ENCODE peak calls at places on chromosomes 4 and X, in nine cellular contexts. I is GM23338, F is fibroblast of pulmonary artery, G is NB4, E is fibroblast of the aortic adventitia, T is hepatocyte, X is WTC11, O is mammary epithelial cell, V is left lung. B is an unnamed sample.

GRCh38 chrX:116657071-116657470 is 194.3 kb upstream of the CT83 start:
- DNase-seq in X (no peak), T (no peak), I (no peak), G (no peak), E (no peak), V (no peak), O (no peak), F (no peak), B (no peak)

GRCh38 chrX:45006002-45006800 is 133.2 kb downstream of the KDM6A start:
- DNase-seq in T (no peak), E (peak), O (peak), V (no peak), G (no peak), F (peak), X (no peak), I (peak), B (peak)

GRCh38 chr4:19993222-19993621 is 258.5 kb upstream of the SLIT2 start:
- DNase-seq in V (no peak), X (no peak), O (no peak), I (no peak), F (peak), E (peak), G (peak), T (no peak), B (no peak)

GRCh38 chrX:1646009-1646408 is 31.1 kb downstream of the ASMT start:
- DNase-seq in X (no peak), G (no peak), V (no peak), O (no peak), I (no peak), F (no peak), E (no peak), T (no peak), B (no peak)

GRCh38 chr4:101806914-101807313 is 16.4 kb downstream of the BANK1 start:
- DNase-seq in X (no peak), V (no peak), T (no peak), O (no peak), G (peak), E (peak), F (peak), I (no peak), B (peak)

GRCh38 chr4:54703182-54703581 is 45.4 kb downstream of the KIT start:
- DNase-seq in V (no peak), F (no peak), E (no peak), X (no peak), G (no peak), O (no peak), T (no peak), I (no peak), B (no peak)

GRCh38 chr4:157389751-157390150 is 169.2 kb downstream of the GRIA2 start:
- DNase-seq in I (no peak), E (no peak), G (no peak), F (no peak), O (no peak), X (no peak), V (no peak), T (no peak), B (no peak)

GRCh38 chr4:8728536-8729407 is 136.2 kb downstream of the CPZ start:
- DNase-seq in O (no peak), I (no peak), V (peak), E (no peak), G (no peak), X (no peak), T (no peak), F (no peak), B (no peak)

GRCh38 chr4:6071959-6072720 is 53.9 kb upstream of the C4orf50 start:
- DNase-seq in V (no peak), E (no peak), I (no peak), T (peak), G (no peak), O (no peak), F (no peak), X (no peak), B (no peak)

GRCh38 chr4:27276322-27277073 is 415.9 kb downstream of the STIM2 start:
- DNase-seq in O (no peak), I (no peak), V (no peak), E (no peak), X (no peak), F (no peak), T (peak), G (no peak), B (no peak)

DNA sequence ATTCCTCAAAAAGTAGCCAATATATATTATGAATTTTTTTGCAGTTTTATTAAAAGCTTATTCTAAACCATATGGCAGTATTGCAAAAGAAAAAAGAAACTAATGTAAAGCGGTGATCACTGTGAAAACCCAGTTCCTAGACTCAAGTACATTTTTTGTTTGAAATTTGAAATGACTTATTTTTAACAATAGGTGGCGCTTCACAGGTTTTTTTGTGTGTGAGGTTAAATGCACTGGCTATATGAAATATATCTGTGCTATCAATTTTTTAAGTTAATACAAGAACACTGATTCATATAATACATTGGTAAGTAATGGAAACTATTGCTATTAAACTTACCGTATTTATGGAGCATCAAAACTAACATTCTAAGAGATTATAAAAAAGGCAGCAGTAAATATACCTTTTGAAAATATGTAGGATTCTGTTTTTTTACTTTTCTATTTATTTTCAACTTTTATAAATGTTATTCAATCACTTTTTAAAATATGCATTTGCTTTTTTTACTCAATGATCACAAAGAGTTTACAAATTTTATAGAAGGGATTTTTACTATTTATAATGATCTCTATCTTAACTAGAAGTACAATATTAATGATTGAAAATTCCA is 5.6 kb upstream of the SPRY1 start:
- DNase-seq in F (peak), O (no peak), I (peak), G (peak), E (peak), X (no peak), V (no peak), T (peak), B (peak)
- TF ChIP-seq CTCF in F (peak), O (peak), I (peak), G (peak), E (peak), X (no peak), V (peak), T (peak), B (peak)

GRCh38 chrX:103248553-103248952 is 6.4 kb downstream of the TCEAL8 start:
- DNase-seq in E (peak), G (peak), O (peak), I (peak), F (peak), V (no peak), X (no peak), T (no peak), B (peak)
- TF ChIP-seq CTCF in E (peak), G (peak), O (peak), I (peak), F (peak), V (peak), X (no peak), T (peak), B (peak)

GRCh38 chr4:56746639-56747038 is 65.5 kb upstream of the HOPX start:
- DNase-seq in O (no peak), V (no peak), G (no peak), X (no peak), I (no peak), F (no peak), E (no peak), T (no peak), B (no peak)
- TF ChIP-seq CTCF in O (no peak), V (no peak), G (no peak), X (no peak), I (no peak), F (no peak), E (no peak), T (no peak), B (no peak)

GRCh38 chr4:1347410-1347864 is 429 bp downstream of the UVSSA start:
- DNase-seq in O (peak), X (peak), T (peak), V (peak), I (peak), G (peak), F (peak), E (peak), B (peak)

GRCh38 chr4:1344696-1345095 is 2.3 kb upstream of the UVSSA start:
- DNase-seq in E (no peak), X (no peak), O (peak), F (no peak), I (no peak), T (no peak), V (peak), G (no peak), B (no peak)

GRCh38 chr4:1348014-1348513 is 1.1 kb downstream of the UVSSA start:
- DNase-seq in E (no peak), G (no peak), X (no peak), V (peak), O (no peak), I (no peak), F (no peak), T (no peak), B (no peak)

GRCh38 chr4:1346781-1347409 is at the start of gene UVSSA:
- DNase-seq in T (peak), G (peak), V (peak), F (peak), X (peak), E (peak), O (peak), I (peak), B (peak)

DNA sequence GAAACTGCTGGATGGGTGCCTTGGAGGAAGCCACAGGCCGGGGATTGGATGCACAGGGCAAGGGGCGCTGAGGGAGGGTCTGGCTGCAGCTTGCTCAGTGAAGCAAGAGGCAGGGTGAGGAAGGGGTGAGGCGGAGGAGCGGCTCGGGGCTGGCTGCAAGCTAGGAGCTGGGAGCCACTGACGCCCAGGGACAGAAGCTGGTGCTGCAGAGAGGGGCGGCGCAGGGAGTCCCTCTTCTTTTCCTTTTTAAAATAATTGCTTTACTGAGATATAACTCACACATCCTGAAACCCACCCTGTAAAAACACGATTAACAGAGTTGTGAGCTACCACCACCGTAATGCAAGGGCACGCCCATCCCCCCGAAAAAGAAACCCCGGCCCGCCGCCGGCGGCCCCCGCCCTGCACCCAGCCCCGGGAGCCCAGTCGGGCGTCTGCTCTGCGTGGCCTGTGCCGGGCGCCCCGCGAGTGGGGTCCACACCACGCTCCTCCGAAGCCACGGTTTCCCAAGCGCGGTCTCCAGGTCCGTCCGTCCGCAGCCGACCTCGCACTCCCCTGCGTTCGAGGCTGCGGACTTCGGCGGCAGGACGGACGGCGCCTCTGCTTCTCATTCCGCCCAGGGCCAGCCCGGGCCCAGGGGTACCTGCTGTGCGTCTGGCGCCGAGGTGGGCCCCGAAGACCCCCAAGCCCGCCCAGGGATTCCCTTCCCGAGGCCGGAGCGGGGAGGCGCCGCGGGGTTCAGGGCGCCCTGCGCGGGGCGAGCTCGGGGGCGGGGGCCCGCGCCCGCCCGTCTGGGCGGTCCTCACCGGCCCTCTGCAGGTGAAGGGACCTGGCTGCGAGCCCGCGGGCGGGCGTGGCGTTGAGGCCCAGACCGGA is 865 bp upstream of the UVSSA start:
- DNase-seq in V (peak), F (peak), O (peak), X (peak), T (peak), I (peak), E (peak), G (peak), B (peak)
- TF ChIP-seq CTCF in V (no peak), F (peak), O (no peak), X (no peak), T (peak), I (no peak), E (no peak), G (peak), B (peak)

GRCh38 chrX:107628662-107629532 is 587 bp downstream of the PRPS1 start:
- DNase-seq in F (no peak), I (peak), V (no peak), E (no peak), T (peak), G (peak), X (peak), O (peak), B (peak)

GRCh38 chrX:107626916-107627315 is 1.4 kb upstream of the PRPS1 start:
- DNase-seq in O (no peak), V (no peak), T (no peak), G (no peak), E (no peak), F (no peak), X (no peak), I (no peak), B (no peak)

GRCh38 chrX:107630031-107630689 is 1.9 kb downstream of the PRPS1 start:
- DNase-seq in F (no peak), X (no peak), O (no peak), I (peak), G (no peak), E (no peak), T (no peak), V (no peak), B (no peak)

GRCh38 chrX:107627792-107628661 is at the start of gene PRPS1:
- DNase-seq in G (peak), F (peak), I (peak), X (peak), V (peak), T (peak), E (peak), O (peak), B (peak)

DNA sequence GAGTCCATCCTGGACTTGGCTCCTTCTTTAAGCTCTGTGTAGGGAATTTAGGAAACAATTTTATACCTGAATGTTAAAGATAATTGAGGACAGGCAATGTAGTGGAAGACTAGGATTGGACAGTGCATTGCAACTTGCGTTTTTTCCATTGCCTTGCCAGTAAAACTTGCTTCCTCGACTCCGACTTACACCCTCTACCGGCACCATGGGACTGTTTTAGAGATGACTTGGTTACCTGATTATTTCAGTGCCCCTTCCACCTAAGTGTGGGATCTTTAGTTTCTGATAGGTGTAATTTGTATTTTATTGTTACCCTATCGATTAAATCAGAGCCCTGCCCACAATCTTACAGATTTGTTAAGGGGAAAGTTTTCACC is 1.2 kb downstream of the PRPS1 start:
- DNase-seq in X (no peak), I (peak), E (peak), V (no peak), G (peak), F (peak), T (peak), O (peak), B (peak)
- TF ChIP-seq CTCF in X (no peak), I (peak), E (peak), V (no peak), G (peak), F (peak), T (peak), O (no peak), B (no peak)

GRCh38 chr4:129218355-129218754 is 122.4 kb downstream of the C4orf33 start:
- DNase-seq in V (no peak), O (no peak), X (no peak), T (peak), G (no peak), E (peak), F (peak), I (peak), B (no peak)
- TF ChIP-seq CTCF in V (no peak), O (no peak), X (no peak), T (peak), G (no peak), E (no peak), F (peak), I (peak), B (no peak)

GRCh38 chr4:23297327-23297726 is 592.5 kb downstream of the PPARGC1A start:
- DNase-seq in E (no peak), F (no peak), V (no peak), X (peak), O (no peak), G (peak), I (peak), T (no peak), B (no peak)
- TF ChIP-seq CTCF in E (no peak), F (no peak), V (no peak), X (no peak), O (no peak), G (peak), I (peak), T (no peak), B (no peak)

DNA sequence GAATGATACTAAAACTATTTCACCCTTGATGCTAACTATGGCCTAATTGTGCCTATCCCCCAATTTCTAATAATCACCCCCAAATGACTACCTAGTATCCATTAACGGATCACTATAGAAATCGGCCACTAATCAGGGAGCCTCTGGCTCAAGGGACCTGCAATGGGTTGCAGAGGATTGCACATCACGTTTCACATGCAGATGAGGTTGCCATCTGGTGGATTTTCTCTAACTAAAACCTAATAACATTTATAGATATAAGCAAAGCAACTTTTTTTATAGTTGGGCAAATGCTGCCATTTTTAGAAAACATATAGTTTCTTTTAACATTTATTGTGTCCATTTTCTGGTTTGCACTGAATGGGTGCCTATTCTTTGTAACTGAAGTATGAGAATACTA is 28.3 kb upstream of the ALG13 start:
- DNase-seq in O (no peak), X (no peak), G (peak), E (peak), F (peak), I (peak), T (peak), V (no peak), B (peak)
- TF ChIP-seq CTCF in O (no peak), X (no peak), G (no peak), E (peak), F (no peak), I (peak), T (peak), V (no peak), B (peak)

DNA sequence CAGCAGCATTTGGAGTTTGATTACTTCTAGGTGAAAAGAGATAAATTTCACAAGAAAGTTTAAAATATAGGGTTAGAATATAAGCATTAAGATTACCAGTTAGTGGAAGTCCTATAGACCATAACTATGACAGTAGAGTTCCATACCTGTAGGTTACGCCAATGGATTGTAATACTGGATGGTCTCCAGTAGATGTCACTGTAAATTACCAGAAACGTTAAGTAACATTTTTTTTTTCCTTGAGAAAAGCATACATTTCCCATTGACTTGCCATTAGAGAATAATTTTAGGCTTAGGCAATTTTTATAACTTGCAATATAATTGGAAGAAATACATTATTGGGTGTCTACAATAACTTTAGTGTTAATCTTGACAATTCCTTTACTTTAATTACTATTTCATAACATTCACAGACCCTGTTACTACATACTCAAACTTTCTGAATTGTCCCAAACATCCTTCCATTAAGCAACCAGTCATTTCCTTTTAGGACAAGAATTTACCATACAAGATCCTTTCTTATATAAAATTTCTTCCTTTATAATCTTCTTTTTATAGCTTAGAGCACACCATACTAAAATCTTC is 304.1 kb upstream of the TECRL start:
- DNase-seq in G (peak), F (peak), T (peak), O (peak), I (peak), X (no peak), E (peak), V (no peak), B (peak)
- TF ChIP-seq CTCF in G (peak), F (peak), T (peak), O (peak), I (peak), X (peak), E (peak), V (peak), B (peak)